ENCODE peak calls at places on chromosomes 13 and 19, in eight cellular contexts. D is cardiac muscle cell, Q is lower lobe of right lung, J is AG04450, N is body of pancreas, A is transverse colon, R is fibroblast of lung, K is psoas muscle. P is an unnamed sample.

GRCh38 chr13:45781553-45782326 is 69.8 kb downstream of the SIAH3 start:
- DNase-seq in N (peak; percentile 83), J (no peak), Q (no peak), D (peak; percentile 3), R (peak; percentile 47), A (peak; percentile 50), K (peak; percentile 88), P (no peak)

GRCh38 chr13:80753951-80754350 is 413.0 kb upstream of the SPRY2 start:
- DNase-seq in J (no peak), N (no peak), K (no peak), R (no peak), A (no peak), Q (no peak), D (no peak), P (no peak)

GRCh38 chr19:45442927-45443461 is 19.3 kb upstream of the ERCC1 start:
- DNase-seq in D (peak; percentile 48), N (no peak), Q (peak; percentile 84), J (no peak), K (no peak), A (peak; percentile 52), R (peak; percentile 36), P (peak; percentile 66)

GRCh38 chr13:62512194-62513141 is 1096.8 kb upstream of the PCDH20 start:
- DNase-seq in J (peak; percentile 1), N (peak; percentile 54), Q (no peak), R (peak; percentile 1), A (peak; percentile 9), D (peak; percentile 32), K (no peak), P (no peak)

GRCh38 chr13:34696296-34696695 is 245.8 kb upstream of the NBEA start:
- DNase-seq in D (no peak), K (no peak), Q (no peak), J (no peak), R (no peak), A (no peak), N (no peak), P (no peak)

GRCh38 chr13:103067751-103068563 is 1.7 kb upstream of the SLC10A2 start:
- DNase-seq in J (no peak), N (no peak), A (peak; percentile 78), Q (no peak), R (no peak), K (no peak), D (no peak), P (no peak)

GRCh38 chr19:28065026-28065425 is 1147.9 kb downstream of the UQCRFS1 start:
- DNase-seq in Q (no peak), N (no peak), K (no peak), R (peak; percentile 48), A (no peak), J (no peak), D (no peak), P (no peak)

GRCh38 chr19:48512504-48513288 is 1.1 kb upstream of the LMTK3 start:
- DNase-seq in Q (no peak), A (no peak), K (no peak), D (no peak), N (no peak), J (no peak), R (no peak), P (no peak)

GRCh38 chr13:30301827-30302226 is 5.5 kb downstream of the KATNAL1 start:
- DNase-seq in R (peak; percentile 20), J (no peak), Q (no peak), N (no peak), A (no peak), K (no peak), D (no peak), P (no peak)

GRCh38 chr19:56814656-56815055 is 25.9 kb downstream of the PEG3 start:
- DNase-seq in Q (no peak), A (no peak), D (no peak), K (no peak), R (no peak), N (no peak), J (no peak), P (no peak)

GRCh38 chr19:43450545-43450997 is 14.8 kb downstream of the LYPD3 start:
- DNase-seq in J (no peak), D (peak; percentile 72), R (peak; percentile 75), K (no peak), N (no peak), A (no peak), Q (no peak), P (no peak)

GRCh38 chr19:16160943-16161560 is 12.3 kb downstream of the CIB3 start:
- DNase-seq in R (peak; percentile 82), A (peak; percentile 47), N (no peak), J (peak; percentile 27), D (peak; percentile 30), K (no peak), Q (no peak), P (no peak)

GRCh38 chr13:21100994-21101757 is 39.8 kb upstream of the LATS2 start:
- DNase-seq in R (no peak), Q (no peak), A (no peak), K (no peak), D (no peak), J (no peak), N (no peak), P (no peak)

GRCh38 chr13:31310356-31310755 is 110.6 kb downstream of the B3GLCT start:
- DNase-seq in K (no peak), D (no peak), N (no peak), R (no peak), Q (no peak), J (no peak), A (no peak), P (no peak)

GRCh38 chr13:58573742-58574141 is 942.2 kb downstream of the PCDH17 start:
- DNase-seq in K (no peak), R (no peak), N (no peak), A (no peak), D (no peak), J (no peak), Q (no peak), P (no peak)

GRCh38 chr13:112822851-112823250 is 133.0 kb downstream of the ATP11A start:
- DNase-seq in J (no peak), R (no peak), D (no peak), Q (peak; percentile 31), A (no peak), N (no peak), K (no peak), P (no peak)

GRCh38 chr19:824885-825284 is 2.8 kb upstream of the AZU1 start:
- DNase-seq in D (no peak), R (no peak), J (no peak), A (no peak), K (no peak), Q (no peak), N (no peak), P (no peak)

GRCh38 chr19:827314-827709 is 325 bp upstream of the AZU1 start:
- DNase-seq in R (no peak), D (no peak), N (no peak), K (no peak), J (no peak), Q (no peak), A (no peak), P (no peak)

GRCh38 chr19:825897-826640 is 1.6 kb upstream of the AZU1 start:
- DNase-seq in K (no peak), J (no peak), A (no peak), N (no peak), D (no peak), Q (no peak), R (no peak), P (no peak)

GRCh38 chr19:829129-829758 is 1.6 kb downstream of the AZU1 start:
- DNase-seq in K (no peak), D (no peak), N (no peak), A (no peak), Q (no peak), J (no peak), R (no peak), P (no peak)

DNA sequence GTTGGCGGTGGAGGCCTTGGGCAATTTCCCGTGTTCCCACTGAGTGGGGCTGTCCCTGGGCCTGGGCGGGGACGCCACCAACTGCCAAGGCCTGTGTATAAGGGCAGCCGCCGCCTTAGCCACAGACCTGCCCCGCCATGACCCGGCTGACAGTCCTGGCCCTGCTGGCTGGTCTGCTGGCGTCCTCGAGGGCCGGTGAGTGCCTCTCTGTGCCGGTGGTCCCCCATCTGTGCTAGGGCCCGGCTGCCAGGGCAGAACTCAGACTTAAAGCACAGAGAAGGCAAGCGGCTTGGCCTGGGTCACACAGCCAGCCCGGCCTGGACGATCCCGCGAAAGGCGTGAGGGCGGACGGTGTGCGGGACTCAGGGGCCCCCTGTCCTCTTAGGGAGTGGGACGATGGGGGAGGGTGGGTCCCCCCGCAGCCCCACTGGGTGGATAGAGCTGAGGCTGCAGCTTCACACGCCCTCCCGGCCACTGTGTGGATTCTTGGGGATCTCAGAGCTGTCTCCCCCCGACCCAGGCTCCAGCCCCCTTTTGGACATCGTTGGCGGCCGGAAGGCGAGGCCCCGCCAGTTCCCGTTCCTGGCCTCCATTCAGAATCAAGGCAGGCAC is at the start of gene AZU1:
- DNase-seq in Q (no peak), J (no peak), D (no peak), K (peak; percentile 53), R (no peak), A (peak; percentile 67), N (no peak), P (no peak)
- H3K27ac ChIP-seq in Q (no peak within 1 kb of the TSS), J (no peak within 1 kb of the TSS), D (no peak within 1 kb of the TSS), K (no peak within 1 kb of the TSS), R (no peak within 1 kb of the TSS), A (no peak within 1 kb of the TSS), N (no peak within 1 kb of the TSS), P (no peak within 1 kb of the TSS)

GRCh38 chr19:39499082-39499642 is 415 bp downstream of the DLL3 start:
- DNase-seq in Q (no peak), J (no peak), R (peak; percentile 16), K (no peak), D (peak; percentile 23), N (no peak), A (no peak), P (no peak)
- H3K27me3 ChIP-seq in Q (peaks cover 72% of the 10 kb centered on the region), J (peaks cover 43% of the 10 kb centered on the region), R (peaks cover 25% of the 10 kb centered on the region), K (peaks cover 32% of the 10 kb centered on the region), D (peaks cover 15% of the 10 kb centered on the region), N (no peaks in the 10 kb centered on the region), A (peaks cover 81% of the 10 kb centered on the region), P (peaks cover 77% of the 10 kb centered on the region)

GRCh38 chr19:54136864-54137113 is 773 bp upstream of the CNOT3 start:
- DNase-seq in D (no peak), J (no peak), K (no peak), N (no peak), Q (no peak), R (no peak), A (no peak), P (no peak)
- H3K27ac ChIP-seq in D (peak overlapping the region; percentile 85), J (peak overlapping the region; percentile 65), K (peak overlapping the region; percentile 69), N (peak overlapping the region; percentile 9), Q (peak overlapping the region; percentile 61), R (peak overlapping the region; percentile 18), A (peak overlapping the region; percentile 71), P (peak overlapping the region; percentile 32)

GRCh38 chr13:71867101-71867814 is at the start of gene DACH1:
- DNase-seq in D (peak; percentile 64), J (no peak), K (peak; percentile 69), R (peak; percentile 76), A (peak; percentile 71), Q (peak; percentile 49), N (peak; percentile 55), P (peak; percentile 17)

GRCh38 chr13:71865858-71866172 is 1.2 kb downstream of the DACH1 start:
- DNase-seq in A (peak; percentile 10), Q (peak; percentile 45), D (peak; percentile 10), N (no peak), J (no peak), K (peak; percentile 55), R (peak; percentile 20), P (no peak)

GRCh38 chr13:71864981-71865857 is 1.8 kb downstream of the DACH1 start:
- DNase-seq in J (no peak), A (peak; percentile 21), N (peak; percentile 16), R (peak; percentile 32), K (peak; percentile 60), D (peak; percentile 12), Q (peak; percentile 65), P (no peak)

GRCh38 chr13:71864094-71864980 is 2.7 kb downstream of the DACH1 start:
- DNase-seq in N (peak; percentile 47), Q (peak; percentile 66), R (peak; percentile 9), D (peak; percentile 5), A (peak; percentile 81), K (peak; percentile 73), J (no peak), P (peak; percentile 11)

GRCh38 chr13:71866173-71867091 is 572 bp downstream of the DACH1 start:
- DNase-seq in A (peak; percentile 24), D (peak; percentile 14), Q (peak; percentile 63), N (peak; percentile 44), R (peak; percentile 17), K (peak; percentile 59), J (no peak), P (no peak)
- H3K27me3 ChIP-seq in A (peaks cover 21% of the 10 kb centered on the region), D (peaks cover 75% of the 10 kb centered on the region), Q (peaks cover 15% of the 10 kb centered on the region), N (no peaks in the 10 kb centered on the region), R (no peaks in the 10 kb centered on the region), K (peaks cover 8% of the 10 kb centered on the region), J (peaks cover 28% of the 10 kb centered on the region), P (no peaks in the 10 kb centered on the region)

P was measured in tibial nerve.